ENCODE peak calls at places on chromosomes 7 and 10, in five cellular contexts. One of them, this sample, is unnamed. For H3K4me1, the result is how much of the 10 kb centered on the place peaks cover.

GRCh38 chr7:99210265-99210970 is 2.5 kb upstream of the KPNA7 start:
- DNase-seq in breast epithelium: no peak
- DNase-seq in transverse colon: no peak
- DNase-seq in right lobe of liver: no peak
- DNase-seq in SJSA1: no peak
- DNase-seq in this sample: no peak

GRCh38 chr10:108095932-108096925 is 931.7 kb upstream of the SORCS1 start:
- DNase-seq in SJSA1: no peak
- DNase-seq in right lobe of liver: peak
- DNase-seq in breast epithelium: no peak
- DNase-seq in transverse colon: no peak
- DNase-seq in this sample: no peak

GRCh38 chr7:45863715-45864114 is 9.2 kb downstream of the CCDC201 start:
- DNase-seq in breast epithelium: no peak
- DNase-seq in SJSA1: no peak
- DNase-seq in transverse colon: no peak
- DNase-seq in right lobe of liver: no peak
- DNase-seq in this sample: no peak

GRCh38 chr7:80154656-80155325 is 20.2 kb downstream of the GNAI1 start:
- DNase-seq in breast epithelium: no peak
- DNase-seq in transverse colon: no peak
- DNase-seq in SJSA1: no peak
- DNase-seq in right lobe of liver: no peak
- DNase-seq in this sample: no peak

GRCh38 chr7:98836811-98837631 is 32.8 kb downstream of the TMEM130 start:
- DNase-seq in breast epithelium: no peak
- DNase-seq in right lobe of liver: no peak
- DNase-seq in transverse colon: peak
- DNase-seq in SJSA1: peak
- DNase-seq in this sample: no peak

GRCh38 chr7:95316588-95316987 is 7.7 kb downstream of the PON1 start:
- DNase-seq in transverse colon: no peak
- DNase-seq in right lobe of liver: no peak
- DNase-seq in breast epithelium: no peak
- DNase-seq in SJSA1: no peak
- DNase-seq in this sample: no peak

GRCh38 chr10:101130984-101131961 is at the start of gene TLX1:
- DNase-seq in SJSA1: peak
- DNase-seq in transverse colon: no peak
- DNase-seq in right lobe of liver: peak
- DNase-seq in breast epithelium: no peak
- DNase-seq in this sample: peak

GRCh38 chr10:944034-944831 is 12.7 kb upstream of the LARP4B start:
- DNase-seq in transverse colon: peak
- DNase-seq in breast epithelium: peak
- DNase-seq in right lobe of liver: peak
- DNase-seq in SJSA1: no peak
- DNase-seq in this sample: no peak

GRCh38 chr10:44362866-44363711 is 21.8 kb downstream of the CXCL12 start:
- DNase-seq in SJSA1: no peak
- DNase-seq in transverse colon: no peak
- DNase-seq in right lobe of liver: no peak
- DNase-seq in breast epithelium: no peak
- DNase-seq in this sample: no peak

GRCh38 chr7:122269241-122269640 is 35.3 kb downstream of the FEZF1 start:
- DNase-seq in breast epithelium: no peak
- DNase-seq in transverse colon: no peak
- DNase-seq in SJSA1: no peak
- DNase-seq in right lobe of liver: no peak
- DNase-seq in this sample: no peak

GRCh38 chr10:102324061-102324460 is 71.4 kb upstream of the NFKB2 start:
- DNase-seq in transverse colon: no peak
- DNase-seq in right lobe of liver: no peak
- DNase-seq in SJSA1: no peak
- DNase-seq in breast epithelium: no peak
- DNase-seq in this sample: no peak

GRCh38 chr7:24378871-24379608 is 95.0 kb downstream of the NPY start:
- DNase-seq in transverse colon: no peak
- DNase-seq in right lobe of liver: no peak
- DNase-seq in SJSA1: no peak
- DNase-seq in breast epithelium: no peak
- DNase-seq in this sample: peak

GRCh38 chr7:111753968-111754367 is 191.7 kb upstream of the IMMP2L start:
- DNase-seq in transverse colon: no peak
- DNase-seq in breast epithelium: no peak
- DNase-seq in right lobe of liver: no peak
- DNase-seq in SJSA1: no peak
- DNase-seq in this sample: no peak

GRCh38 chr10:123926401-123927264 is 35.0 kb upstream of the CPXM2 start:
- DNase-seq in right lobe of liver: no peak
- DNase-seq in SJSA1: no peak
- DNase-seq in breast epithelium: no peak
- DNase-seq in transverse colon: no peak
- DNase-seq in this sample: no peak

GRCh38 chr10:16933799-16934198 is 116.6 kb upstream of the RSU1 start:
- DNase-seq in breast epithelium: no peak
- DNase-seq in transverse colon: no peak
- DNase-seq in right lobe of liver: no peak
- DNase-seq in SJSA1: no peak
- DNase-seq in this sample: no peak

GRCh38 chr10:71132321-71132810 is 80.0 kb upstream of the UNC5B start:
- DNase-seq in transverse colon: no peak
- DNase-seq in breast epithelium: no peak
- DNase-seq in SJSA1: no peak
- DNase-seq in right lobe of liver: no peak
- DNase-seq in this sample: no peak

GRCh38 chr7:82625377-82625776 is 181.8 kb upstream of the CACNA2D1 start:
- DNase-seq in SJSA1: no peak
- DNase-seq in transverse colon: no peak
- DNase-seq in right lobe of liver: no peak
- DNase-seq in breast epithelium: no peak
- DNase-seq in this sample: no peak

GRCh38 chr10:24894309-24894708 is 58.1 kb downstream of the PRTFDC1 start:
- DNase-seq in SJSA1: peak
- DNase-seq in right lobe of liver: no peak
- DNase-seq in transverse colon: no peak
- DNase-seq in breast epithelium: no peak
- DNase-seq in this sample: no peak

GRCh38 chr10:43362191-43362839 is 9.1 kb upstream of the FXYD4 start:
- DNase-seq in transverse colon: peak
- DNase-seq in right lobe of liver: peak
- DNase-seq in breast epithelium: peak
- DNase-seq in SJSA1: no peak
- DNase-seq in this sample: peak

GRCh38 chr7:158957921-158958471 is 101.6 kb downstream of the DYNC2I1 start:
- DNase-seq in transverse colon: peak
- DNase-seq in right lobe of liver: no peak
- DNase-seq in breast epithelium: peak
- DNase-seq in SJSA1: no peak
- DNase-seq in this sample: peak

GRCh38 chr7:158296798-158297104 is 290.9 kb downstream of the PTPRN2 start:
- DNase-seq in right lobe of liver: no peak
- DNase-seq in transverse colon: no peak
- DNase-seq in SJSA1: no peak
- DNase-seq in breast epithelium: no peak
- DNase-seq in this sample: no peak

GRCh38 chr10:119516381-119517234 is 25.9 kb downstream of the RGS10 start:
- DNase-seq in right lobe of liver: peak
- DNase-seq in transverse colon: peak
- DNase-seq in breast epithelium: no peak
- DNase-seq in SJSA1: no peak
- DNase-seq in this sample: no peak

GRCh38 chr10:88974446-88975376 is 15.9 kb upstream of the FAS start:
- DNase-seq in right lobe of liver: no peak
- DNase-seq in breast epithelium: no peak
- DNase-seq in transverse colon: no peak
- DNase-seq in SJSA1: no peak
- DNase-seq in this sample: no peak

GRCh38 chr10:103930449-103930848 is 12.5 kb upstream of the STN1 start:
- DNase-seq in transverse colon: no peak
- DNase-seq in right lobe of liver: no peak
- DNase-seq in SJSA1: no peak
- DNase-seq in breast epithelium: no peak
- DNase-seq in this sample: no peak
- H3K4me1 ChIP-seq in transverse colon: under half
- H3K4me1 ChIP-seq in right lobe of liver: under half
- H3K4me1 ChIP-seq in SJSA1: under half
- H3K4me1 ChIP-seq in breast epithelium: under half
- H3K4me1 ChIP-seq in this sample: under half

GRCh38 chr10:113555751-113556150 is 2.9 kb downstream of the HABP2 start:
- DNase-seq in SJSA1: no peak
- DNase-seq in transverse colon: no peak
- DNase-seq in right lobe of liver: no peak
- DNase-seq in breast epithelium: no peak
- DNase-seq in this sample: no peak

GRCh38 chr10:113555245-113555644 is 2.4 kb downstream of the HABP2 start:
- DNase-seq in breast epithelium: no peak
- DNase-seq in transverse colon: no peak
- DNase-seq in right lobe of liver: no peak
- DNase-seq in SJSA1: no peak
- DNase-seq in this sample: no peak

GRCh38 chr10:113553149-113553548 is 296 bp downstream of the HABP2 start:
- DNase-seq in SJSA1: no peak
- DNase-seq in right lobe of liver: no peak
- DNase-seq in transverse colon: no peak
- DNase-seq in breast epithelium: no peak
- DNase-seq in this sample: no peak

GRCh38 chr10:113552723-113553122 is at the start of gene HABP2:
- DNase-seq in right lobe of liver: peak
- DNase-seq in breast epithelium: no peak
- DNase-seq in transverse colon: no peak
- DNase-seq in SJSA1: no peak
- DNase-seq in this sample: peak

DNA sequence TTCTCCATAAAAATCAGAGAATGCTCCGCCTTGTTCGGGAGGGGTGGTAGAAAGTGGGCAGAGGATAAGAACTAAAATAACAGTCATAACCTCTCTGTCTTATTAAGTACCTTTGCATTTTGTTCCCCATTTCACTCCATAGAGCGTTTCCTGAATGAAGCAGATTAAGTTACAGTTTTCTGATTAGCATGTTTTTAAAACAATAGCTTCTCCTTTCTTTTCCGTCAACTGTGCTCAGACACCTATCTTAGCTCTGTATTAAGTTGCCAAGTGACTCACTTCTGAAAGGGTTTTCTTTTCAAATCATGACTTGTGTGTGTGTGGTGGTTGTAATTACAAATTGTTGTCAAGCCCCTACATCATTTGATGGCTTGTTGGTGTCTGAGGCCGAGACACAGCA is 1.4 kb downstream of the HABP2 start:
- DNase-seq in transverse colon: no peak
- DNase-seq in right lobe of liver: no peak
- DNase-seq in breast epithelium: no peak
- DNase-seq in SJSA1: no peak
- DNase-seq in this sample: no peak
- H3K4me1 ChIP-seq in transverse colon: under half
- H3K4me1 ChIP-seq in right lobe of liver: under half
- H3K4me1 ChIP-seq in breast epithelium: under half
- H3K4me1 ChIP-seq in SJSA1: under half
- H3K4me1 ChIP-seq in this sample: under half

GRCh38 chr7:150401424-150401790 is 22.3 kb downstream of the ZNF775 start:
- DNase-seq in right lobe of liver: no peak
- DNase-seq in breast epithelium: no peak
- DNase-seq in SJSA1: no peak
- DNase-seq in transverse colon: no peak
- DNase-seq in this sample: no peak

GRCh38 chr7:150400779-150401423 is 21.8 kb downstream of the ZNF775 start:
- DNase-seq in breast epithelium: no peak
- DNase-seq in right lobe of liver: no peak
- DNase-seq in SJSA1: peak
- DNase-seq in transverse colon: peak
- DNase-seq in this sample: no peak

GRCh38 chr7:150402671-150403321 is 23.7 kb downstream of the ZNF775 start:
- DNase-seq in breast epithelium: no peak
- DNase-seq in transverse colon: peak
- DNase-seq in right lobe of liver: no peak
- DNase-seq in SJSA1: no peak
- DNase-seq in this sample: no peak

GRCh38 chr7:150403376-150404171 is 24.4 kb downstream of the ZNF775 start:
- DNase-seq in right lobe of liver: no peak
- DNase-seq in breast epithelium: no peak
- DNase-seq in SJSA1: no peak
- DNase-seq in transverse colon: peak
- DNase-seq in this sample: no peak

GRCh38 chr7:150401861-150402631 is 22.9 kb downstream of the ZNF775 start:
- DNase-seq in right lobe of liver: no peak
- DNase-seq in transverse colon: no peak
- DNase-seq in SJSA1: no peak
- DNase-seq in breast epithelium: no peak
- DNase-seq in this sample: no peak
- H3K4me1 ChIP-seq in right lobe of liver: under half
- H3K4me1 ChIP-seq in transverse colon: under half
- H3K4me1 ChIP-seq in SJSA1: under half
- H3K4me1 ChIP-seq in breast epithelium: under half
- H3K4me1 ChIP-seq in this sample: under half

GRCh38 chr7:76149847-76150691 is 51.6 kb upstream of the SRRM3 start:
- DNase-seq in transverse colon: no peak
- DNase-seq in SJSA1: no peak
- DNase-seq in breast epithelium: no peak
- DNase-seq in right lobe of liver: no peak
- DNase-seq in this sample: no peak
- H3K4me1 ChIP-seq in transverse colon: under half
- H3K4me1 ChIP-seq in SJSA1: under half
- H3K4me1 ChIP-seq in breast epithelium: under half
- H3K4me1 ChIP-seq in right lobe of liver: under half
- H3K4me1 ChIP-seq in this sample: under half

DNA sequence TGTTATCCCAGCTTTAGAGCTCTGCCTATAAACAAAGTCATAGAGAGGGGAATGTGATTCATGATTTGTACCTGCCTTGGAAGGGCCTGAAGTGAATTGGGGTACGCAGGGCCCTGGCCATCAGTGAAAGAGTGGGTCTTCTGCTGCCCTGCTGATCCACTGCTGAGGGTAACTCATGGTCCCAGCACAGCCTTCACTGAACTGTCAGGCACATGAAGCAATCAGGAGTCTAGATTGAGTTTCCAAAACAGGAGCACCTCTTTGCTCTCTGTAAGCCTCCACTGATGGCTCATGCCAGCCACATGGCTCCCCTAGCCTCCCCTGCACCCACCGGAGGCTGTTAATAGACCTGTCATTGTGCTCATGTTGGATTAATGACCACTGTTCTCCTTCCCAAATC is 217.6 kb downstream of the KCNMA1 start:
- DNase-seq in SJSA1: no peak
- DNase-seq in transverse colon: no peak
- DNase-seq in right lobe of liver: no peak
- DNase-seq in breast epithelium: no peak
- DNase-seq in this sample: no peak
- H3K4me1 ChIP-seq in SJSA1: under half
- H3K4me1 ChIP-seq in transverse colon: under half
- H3K4me1 ChIP-seq in right lobe of liver: under half
- H3K4me1 ChIP-seq in breast epithelium: under half
- H3K4me1 ChIP-seq in this sample: under half

GRCh38 chr7:96985992-96986391 is 19.4 kb upstream of the DLX6 start:
- DNase-seq in breast epithelium: no peak
- DNase-seq in right lobe of liver: no peak
- DNase-seq in transverse colon: no peak
- DNase-seq in SJSA1: no peak
- DNase-seq in this sample: no peak
- H3K4me1 ChIP-seq in breast epithelium: under half
- H3K4me1 ChIP-seq in right lobe of liver: under half
- H3K4me1 ChIP-seq in transverse colon: under half
- H3K4me1 ChIP-seq in SJSA1: under half
- H3K4me1 ChIP-seq in this sample: under half